ENCODE peak calls at places on chromosomes 12 and 14, in ten cellular contexts. One of them, this sample, is unnamed.
A peak's percentile ranks its signal among the peaks of the same experiment; 100 is the strongest.

GRCh38 chr12:85835810-85836715 is at the start of gene RASSF9:
- DNase-seq in suprapubic skin: peak; percentile 65
- DNase-seq in sigmoid colon: peak; percentile 90
- DNase-seq in RWPE2: no peak
- DNase-seq in transverse colon: peak; percentile 55
- DNase-seq in breast epithelium: peak; percentile 78
- DNase-seq in cardiac muscle cell: peak; percentile 97
- DNase-seq in neural progenitor cell: peak; percentile 18
- DNase-seq in pancreas: peak; percentile 57
- DNase-seq in colonic mucosa: peak; percentile 40
- DNase-seq in this sample: peak; percentile 69

GRCh38 chr12:67650127-67650495 is 1.6 kb downstream of the DYRK2 start:
- DNase-seq in suprapubic skin: no peak
- DNase-seq in sigmoid colon: no peak
- DNase-seq in RWPE2: no peak
- DNase-seq in transverse colon: no peak
- DNase-seq in breast epithelium: no peak
- DNase-seq in cardiac muscle cell: no peak
- DNase-seq in neural progenitor cell: peak; percentile 11
- DNase-seq in pancreas: peak; percentile 47
- DNase-seq in colonic mucosa: peak; percentile 39
- DNase-seq in this sample: no peak

GRCh38 chr12:112018571-112019237 is 5.5 kb downstream of the ERP29 start:
- DNase-seq in suprapubic skin: no peak
- DNase-seq in sigmoid colon: no peak
- DNase-seq in RWPE2: no peak
- DNase-seq in transverse colon: no peak
- DNase-seq in breast epithelium: no peak
- DNase-seq in cardiac muscle cell: peak; percentile 87
- DNase-seq in neural progenitor cell: no peak
- DNase-seq in pancreas: no peak
- DNase-seq in colonic mucosa: no peak
- DNase-seq in this sample: no peak

GRCh38 chr12:64544796-64545382 is 65.4 kb upstream of the RASSF3 start:
- DNase-seq in suprapubic skin: no peak
- DNase-seq in sigmoid colon: no peak
- DNase-seq in RWPE2: no peak
- DNase-seq in transverse colon: no peak
- DNase-seq in breast epithelium: no peak
- DNase-seq in cardiac muscle cell: no peak
- DNase-seq in neural progenitor cell: no peak
- DNase-seq in pancreas: no peak
- DNase-seq in colonic mucosa: no peak
- DNase-seq in this sample: no peak

GRCh38 chr12:74424778-74425177 is 112.9 kb upstream of the ATXN7L3B start:
- DNase-seq in suprapubic skin: no peak
- DNase-seq in sigmoid colon: no peak
- DNase-seq in RWPE2: no peak
- DNase-seq in transverse colon: no peak
- DNase-seq in breast epithelium: no peak
- DNase-seq in cardiac muscle cell: no peak
- DNase-seq in neural progenitor cell: no peak
- DNase-seq in pancreas: no peak
- DNase-seq in colonic mucosa: no peak
- DNase-seq in this sample: no peak

GRCh38 chr12:90836689-90837088 is 118.3 kb downstream of the CCER1 start:
- DNase-seq in suprapubic skin: no peak
- DNase-seq in sigmoid colon: peak; percentile 74
- DNase-seq in RWPE2: no peak
- DNase-seq in transverse colon: no peak
- DNase-seq in breast epithelium: no peak
- DNase-seq in cardiac muscle cell: peak; percentile 79
- DNase-seq in neural progenitor cell: no peak
- DNase-seq in pancreas: no peak
- DNase-seq in colonic mucosa: no peak
- DNase-seq in this sample: no peak

GRCh38 chr14:103132381-103133212 is 9.3 kb downstream of the TNFAIP2 start:
- DNase-seq in suprapubic skin: no peak
- DNase-seq in sigmoid colon: no peak
- DNase-seq in RWPE2: peak; percentile 71
- DNase-seq in transverse colon: no peak
- DNase-seq in breast epithelium: no peak
- DNase-seq in cardiac muscle cell: no peak
- DNase-seq in neural progenitor cell: no peak
- DNase-seq in pancreas: peak; percentile 62
- DNase-seq in colonic mucosa: no peak
- DNase-seq in this sample: no peak

GRCh38 chr14:56176530-56176929 is 58.3 kb downstream of the PELI2 start:
- DNase-seq in suprapubic skin: no peak
- DNase-seq in sigmoid colon: no peak
- DNase-seq in RWPE2: no peak
- DNase-seq in transverse colon: no peak
- DNase-seq in breast epithelium: no peak
- DNase-seq in cardiac muscle cell: no peak
- DNase-seq in neural progenitor cell: no peak
- DNase-seq in pancreas: no peak
- DNase-seq in colonic mucosa: no peak
- DNase-seq in this sample: no peak

GRCh38 chr12:80400591-80400991 is 43.4 kb upstream of the PTPRQ start:
- DNase-seq in suprapubic skin: no peak
- DNase-seq in sigmoid colon: no peak
- DNase-seq in RWPE2: peak; percentile 39
- DNase-seq in transverse colon: no peak
- DNase-seq in breast epithelium: no peak
- DNase-seq in cardiac muscle cell: peak; percentile 40
- DNase-seq in neural progenitor cell: peak; percentile 60
- DNase-seq in pancreas: no peak
- DNase-seq in colonic mucosa: no peak
- DNase-seq in this sample: no peak

DNA sequence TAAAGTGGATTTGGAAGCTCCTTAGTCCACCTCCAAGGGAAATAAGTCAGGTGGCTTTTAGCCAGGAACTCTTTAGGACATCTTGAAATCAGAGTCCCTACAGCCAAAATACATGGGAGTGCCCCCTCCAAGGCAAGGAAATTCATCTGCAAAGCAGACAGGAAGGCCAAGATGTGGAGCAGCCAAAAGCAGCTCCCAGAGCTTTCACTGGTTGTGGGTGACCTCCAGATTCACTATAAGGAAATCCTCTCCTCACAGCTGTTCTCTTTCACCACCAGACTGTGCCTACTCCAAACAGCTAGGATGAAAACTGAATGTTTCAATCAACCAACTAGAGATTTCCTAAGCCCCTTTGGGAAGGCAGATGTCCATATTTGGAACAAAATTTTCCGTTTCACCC is 6.7 kb downstream of the TTC9 start:
- DNase-seq in suprapubic skin: no peak
- DNase-seq in sigmoid colon: no peak
- DNase-seq in RWPE2: no peak
- DNase-seq in transverse colon: no peak
- DNase-seq in breast epithelium: no peak
- DNase-seq in cardiac muscle cell: no peak
- DNase-seq in neural progenitor cell: no peak
- DNase-seq in pancreas: no peak
- DNase-seq in colonic mucosa: no peak
- DNase-seq in this sample: no peak
- H3K4me1 ChIP-seq in suprapubic skin: no peaks in the 10 kb centered on the region
- H3K4me1 ChIP-seq in sigmoid colon: no peaks in the 10 kb centered on the region
- H3K4me1 ChIP-seq in RWPE2: peaks cover 2% of the 10 kb centered on the region
- H3K4me1 ChIP-seq in transverse colon: no peaks in the 10 kb centered on the region
- H3K4me1 ChIP-seq in breast epithelium: no peaks in the 10 kb centered on the region
- H3K4me1 ChIP-seq in cardiac muscle cell: no peaks in the 10 kb centered on the region
- H3K4me1 ChIP-seq in neural progenitor cell: peaks cover 13% of the 10 kb centered on the region
- H3K4me1 ChIP-seq in pancreas: no peaks in the 10 kb centered on the region
- H3K4me1 ChIP-seq in colonic mucosa: no peaks in the 10 kb centered on the region
- H3K4me1 ChIP-seq in this sample: no peaks in the 10 kb centered on the region

GRCh38 chr12:26489908-26490307 is 294.5 kb downstream of the SSPN start:
- DNase-seq in suprapubic skin: no peak
- DNase-seq in sigmoid colon: no peak
- DNase-seq in RWPE2: no peak
- DNase-seq in transverse colon: no peak
- DNase-seq in breast epithelium: no peak
- DNase-seq in cardiac muscle cell: no peak
- DNase-seq in neural progenitor cell: no peak
- DNase-seq in pancreas: no peak
- DNase-seq in colonic mucosa: no peak
- DNase-seq in this sample: no peak
- TF ChIP-seq CTCF in suprapubic skin: no peak
- TF ChIP-seq CTCF in sigmoid colon: no peak
- TF ChIP-seq CTCF in RWPE2: no peak
- TF ChIP-seq CTCF in transverse colon: no peak
- TF ChIP-seq CTCF in breast epithelium: no peak
- TF ChIP-seq CTCF in cardiac muscle cell: no peak
- TF ChIP-seq CTCF in neural progenitor cell: no peak
- TF ChIP-seq CTCF in pancreas: no peak
- TF ChIP-seq CTCF in colonic mucosa: no peak
- TF ChIP-seq CTCF in this sample: no peak

DNA sequence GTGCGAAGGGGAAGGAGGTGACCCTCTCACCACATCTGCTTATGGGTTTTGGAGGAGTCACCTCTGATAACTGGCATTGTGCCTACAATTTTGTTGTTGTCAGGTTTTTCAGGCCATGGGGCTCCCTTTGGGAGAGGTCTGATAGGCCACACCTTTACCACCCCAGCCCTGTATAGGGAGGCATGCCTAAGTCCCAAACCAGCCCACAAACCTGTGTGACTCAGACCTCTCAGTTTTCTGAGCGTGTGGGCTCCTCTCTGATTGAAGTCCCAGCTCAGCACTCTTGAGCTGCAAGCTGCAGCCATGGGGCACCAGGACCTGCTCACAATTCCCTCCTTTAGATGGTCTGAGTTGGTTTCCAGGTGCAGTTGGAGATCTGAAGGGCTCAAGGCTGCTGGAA is 1429.3 kb upstream of the TMEM132C start:
- DNase-seq in suprapubic skin: no peak
- DNase-seq in sigmoid colon: no peak
- DNase-seq in RWPE2: no peak
- DNase-seq in transverse colon: no peak
- DNase-seq in breast epithelium: no peak
- DNase-seq in cardiac muscle cell: no peak
- DNase-seq in neural progenitor cell: no peak
- DNase-seq in pancreas: no peak
- DNase-seq in colonic mucosa: no peak
- DNase-seq in this sample: no peak
- H3K9me3 ChIP-seq in suprapubic skin: peaks cover 3% of the 10 kb centered on the region
- H3K9me3 ChIP-seq in sigmoid colon: no peaks in the 10 kb centered on the region
- H3K9me3 ChIP-seq in RWPE2: no peaks in the 10 kb centered on the region
- H3K9me3 ChIP-seq in transverse colon: no peaks in the 10 kb centered on the region
- H3K9me3 ChIP-seq in breast epithelium: peaks cover 51% of the 10 kb centered on the region
- H3K9me3 ChIP-seq in cardiac muscle cell: no peaks in the 10 kb centered on the region
- H3K9me3 ChIP-seq in neural progenitor cell: peaks cover 15% of the 10 kb centered on the region
- H3K9me3 ChIP-seq in pancreas: no peaks in the 10 kb centered on the region
- H3K9me3 ChIP-seq in colonic mucosa: no peaks in the 10 kb centered on the region
- H3K9me3 ChIP-seq in this sample: peaks cover 6% of the 10 kb centered on the region

DNA sequence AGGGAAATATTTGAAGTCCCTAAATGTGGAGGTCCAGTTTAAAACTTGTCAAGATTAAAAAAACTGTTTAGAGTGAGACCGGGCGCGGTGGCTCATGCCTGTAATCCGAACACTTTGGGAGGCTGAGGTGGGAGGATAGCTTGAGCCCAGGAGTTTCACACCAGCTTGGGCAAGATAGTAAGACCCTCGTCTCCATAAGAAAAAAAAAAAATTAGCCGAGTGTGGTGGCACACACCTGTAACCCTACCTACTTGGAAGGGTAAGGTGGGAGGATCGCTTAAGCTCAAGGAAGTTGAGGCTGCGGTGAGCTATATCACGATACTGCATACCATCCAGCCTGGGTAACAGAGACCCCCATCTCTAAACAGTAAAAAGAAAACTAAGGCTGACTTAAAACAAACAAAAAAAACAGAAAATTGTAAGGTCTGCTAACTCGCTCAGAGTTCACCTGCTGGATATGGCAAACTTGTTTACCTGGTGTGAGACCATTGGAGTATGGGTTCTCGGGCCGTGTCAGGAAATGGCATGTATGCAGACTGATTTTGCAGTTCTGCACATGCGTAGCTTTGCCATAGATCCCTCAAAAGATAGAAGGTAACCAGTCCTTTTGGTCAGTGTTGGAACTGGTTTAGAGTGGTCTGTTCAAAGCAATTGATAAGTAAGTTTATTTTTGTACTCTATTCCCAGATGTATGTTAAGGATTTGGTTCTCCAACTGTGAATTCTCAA is 2.1 kb downstream of the RNF10 start:
- DNase-seq in suprapubic skin: no peak
- DNase-seq in sigmoid colon: peak; percentile 17
- DNase-seq in RWPE2: no peak
- DNase-seq in transverse colon: peak; percentile 37
- DNase-seq in breast epithelium: no peak
- DNase-seq in cardiac muscle cell: no peak
- DNase-seq in neural progenitor cell: no peak
- DNase-seq in pancreas: no peak
- DNase-seq in colonic mucosa: peak; percentile 61
- DNase-seq in this sample: no peak
- H3K4me1 ChIP-seq in suprapubic skin: peaks cover 61% of the 10 kb centered on the region
- H3K4me1 ChIP-seq in sigmoid colon: peaks cover 62% of the 10 kb centered on the region
- H3K4me1 ChIP-seq in RWPE2: peaks cover 36% of the 10 kb centered on the region
- H3K4me1 ChIP-seq in transverse colon: peaks cover 58% of the 10 kb centered on the region
- H3K4me1 ChIP-seq in breast epithelium: peaks cover 27% of the 10 kb centered on the region
- H3K4me1 ChIP-seq in cardiac muscle cell: peaks cover 51% of the 10 kb centered on the region
- H3K4me1 ChIP-seq in neural progenitor cell: peaks cover 27% of the 10 kb centered on the region
- H3K4me1 ChIP-seq in pancreas: peaks cover 46% of the 10 kb centered on the region
- H3K4me1 ChIP-seq in colonic mucosa: peaks cover 35% of the 10 kb centered on the region
- H3K4me1 ChIP-seq in this sample: peaks cover 34% of the 10 kb centered on the region

DNA sequence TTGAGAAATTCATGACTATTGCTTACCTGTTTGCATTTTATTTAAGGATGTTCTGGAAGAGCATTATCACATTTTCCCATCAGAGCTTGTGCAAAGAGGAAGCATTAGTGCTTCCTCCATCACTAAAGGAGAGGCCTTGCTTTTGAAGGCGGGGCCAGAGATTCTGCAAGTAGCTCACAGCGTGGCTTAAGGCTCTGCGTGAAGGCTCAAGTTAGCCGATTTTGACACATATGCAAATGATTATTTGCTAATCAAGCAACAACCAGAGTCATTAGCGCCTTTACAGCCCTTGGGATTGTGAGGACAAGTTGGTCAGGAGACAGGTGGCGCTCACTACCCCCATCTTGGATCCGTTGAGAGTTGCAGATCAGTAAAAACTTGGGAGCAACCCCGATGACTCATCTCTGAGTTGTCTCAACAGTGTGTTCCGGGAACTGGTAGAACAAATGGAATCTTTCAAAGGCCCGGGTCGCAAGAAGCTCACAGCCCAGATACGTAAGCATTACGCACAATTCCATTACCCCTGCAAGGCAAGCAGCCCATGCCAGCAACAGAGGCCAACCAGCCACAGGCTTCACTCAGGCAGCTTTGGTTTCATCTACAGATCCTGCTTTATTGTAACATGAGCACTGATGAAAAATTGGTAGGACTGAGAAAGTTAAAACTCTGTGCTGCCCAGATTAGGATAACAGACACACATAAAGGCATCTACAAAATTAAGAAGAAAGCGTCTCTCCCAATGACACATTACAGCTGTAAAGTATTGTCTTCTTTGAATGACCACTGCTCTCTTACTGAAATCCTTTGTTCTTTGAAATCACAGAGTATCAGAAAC is 34.9 kb upstream of the SPTSSA start:
- DNase-seq in suprapubic skin: peak; percentile 87
- DNase-seq in sigmoid colon: peak; percentile 97
- DNase-seq in RWPE2: peak; percentile 89
- DNase-seq in transverse colon: peak; percentile 74
- DNase-seq in breast epithelium: peak; percentile 83
- DNase-seq in cardiac muscle cell: peak; percentile 99
- DNase-seq in neural progenitor cell: peak; percentile 28
- DNase-seq in pancreas: no peak
- DNase-seq in colonic mucosa: peak; percentile 86
- DNase-seq in this sample: peak; percentile 81
- TF ChIP-seq CTCF in suprapubic skin: peak; percentile 9
- TF ChIP-seq CTCF in sigmoid colon: no peak
- TF ChIP-seq CTCF in RWPE2: peak; percentile 70
- TF ChIP-seq CTCF in transverse colon: no peak
- TF ChIP-seq CTCF in breast epithelium: no peak
- TF ChIP-seq CTCF in cardiac muscle cell: peak; percentile 37
- TF ChIP-seq CTCF in neural progenitor cell: peak; percentile 13
- TF ChIP-seq CTCF in pancreas: no peak
- TF ChIP-seq CTCF in colonic mucosa: no peak
- TF ChIP-seq CTCF in this sample: peak; percentile 46